ENCODE peak calls at places on chromosomes 1 and 21, in nine cellular contexts. V is body of pancreas, S is suprapubic skin, T is IMR-90, W is prostate gland, R is stomach, L is NB4, Z is right lobe of liver, B is adrenal gland. H is an unnamed sample.

GRCh38 chr1:116476321-116476720 is 94.5 kb downstream of the CD58 start:
- DNase-seq in V (no peak), S (no peak), T (no peak), W (peak), R (no peak), L (no peak), Z (no peak), B (no peak), H (no peak)

GRCh38 chr1:160747717-160748116 is 8.7 kb downstream of the SLAMF7 start:
- DNase-seq in V (no peak), S (no peak), T (no peak), W (no peak), R (no peak), L (no peak), Z (no peak), B (no peak), H (no peak)

GRCh38 chr1:221511797-221512196 is 230.1 kb downstream of the DUSP10 start:
- DNase-seq in V (no peak), S (no peak), T (no peak), W (no peak), R (no peak), L (no peak), Z (no peak), B (no peak), H (no peak)

GRCh38 chr1:202106340-202107284 is 16.1 kb upstream of the GPR37L1 start:
- DNase-seq in V (peak), S (no peak), T (no peak), W (no peak), R (peak), L (no peak), Z (no peak), B (peak), H (no peak)

GRCh38 chr1:38045431-38046332 is 911 bp downstream of the POU3F1 start:
- DNase-seq in V (peak), S (no peak), T (no peak), W (no peak), R (no peak), L (peak), Z (peak), B (peak), H (no peak)

GRCh38 chr1:55212349-55213028 is 2.7 kb downstream of the USP24 start:
- DNase-seq in V (no peak), S (no peak), T (no peak), W (no peak), R (no peak), L (peak), Z (no peak), B (no peak), H (no peak)

GRCh38 chr1:229859026-229859425 is 208.0 kb upstream of the GALNT2 start:
- DNase-seq in V (no peak), S (no peak), T (no peak), W (no peak), R (no peak), L (no peak), Z (no peak), B (no peak), H (no peak)

GRCh38 chr1:65200411-65200810 is 52.4 kb downstream of the AK4 start:
- DNase-seq in V (no peak), S (no peak), T (no peak), W (no peak), R (no peak), L (no peak), Z (no peak), B (no peak), H (no peak)

GRCh38 chr1:202192770-202193613 is 607 bp upstream of the LGR6 start:
- DNase-seq in V (peak), S (no peak), T (peak), W (peak), R (peak), L (peak), Z (peak), B (no peak), H (peak)

GRCh38 chr1:53470584-53470983 is 11.4 kb downstream of the DMRTB1 start:
- DNase-seq in V (no peak), S (no peak), T (no peak), W (no peak), R (no peak), L (no peak), Z (no peak), B (no peak), H (no peak)

GRCh38 chr1:12177156-12177998 is 10.6 kb downstream of the TNFRSF1B start:
- DNase-seq in V (no peak), S (no peak), T (no peak), W (no peak), R (no peak), L (no peak), Z (no peak), B (no peak), H (no peak)

GRCh38 chr1:60639287-60639686 is 443.1 kb upstream of the NFIA start:
- DNase-seq in V (no peak), S (no peak), T (no peak), W (no peak), R (no peak), L (no peak), Z (no peak), B (no peak), H (no peak)

GRCh38 chr1:23908453-23909341 is 4.5 kb downstream of the CNR2 start:
- DNase-seq in V (no peak), S (no peak), T (no peak), W (no peak), R (no peak), L (peak), Z (no peak), B (no peak), H (no peak)

GRCh38 chr1:41898191-41898713 is 20.5 kb downstream of the HIVEP3 start:
- DNase-seq in V (no peak), S (no peak), T (peak), W (no peak), R (no peak), L (peak), Z (peak), B (peak), H (no peak)

GRCh38 chr1:60573121-60573520 is 499.6 kb upstream of the C1orf87 start:
- DNase-seq in V (no peak), S (no peak), T (no peak), W (peak), R (no peak), L (no peak), Z (no peak), B (no peak), H (no peak)

DNA sequence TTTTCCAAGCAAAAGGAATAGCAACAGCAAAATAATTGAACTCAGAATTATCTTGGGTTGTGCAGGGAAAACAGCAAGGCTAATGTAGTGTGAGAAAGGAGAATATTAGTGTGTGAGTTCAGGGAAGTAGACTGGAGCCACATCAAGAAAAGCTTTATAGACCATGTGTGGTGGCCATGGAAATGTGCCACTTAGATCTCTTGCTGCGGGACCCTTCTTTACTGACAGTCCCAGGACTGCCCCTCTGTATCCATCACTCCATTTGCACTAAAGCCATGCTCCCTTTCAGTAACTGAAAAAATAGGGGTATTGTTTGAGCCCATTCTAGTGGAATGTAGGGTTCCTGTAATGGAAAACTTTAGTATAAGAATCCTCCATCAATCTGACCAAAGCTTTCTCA is 32.3 kb downstream of the SAMSN1 start:
- DNase-seq in V (no peak), S (no peak), T (no peak), W (no peak), R (no peak), L (no peak), Z (no peak), B (no peak), H (no peak)
- TF ChIP-seq POLR2A in V (no peak), S (no peak), T (no peak), W (no peak), R (no peak), L (no peak), Z (no peak), B (no peak), H (no peak)

GRCh38 chr1:111733183-111733995 is 5.8 kb downstream of the INKA2 start:
- DNase-seq in V (no peak), S (no peak), T (peak), W (no peak), R (no peak), L (peak), Z (peak), B (peak), H (peak)
- TF ChIP-seq POLR2A in V (no peak), S (no peak), T (peak), W (no peak), R (no peak), L (no peak), Z (no peak), B (no peak), H (no peak)

DNA sequence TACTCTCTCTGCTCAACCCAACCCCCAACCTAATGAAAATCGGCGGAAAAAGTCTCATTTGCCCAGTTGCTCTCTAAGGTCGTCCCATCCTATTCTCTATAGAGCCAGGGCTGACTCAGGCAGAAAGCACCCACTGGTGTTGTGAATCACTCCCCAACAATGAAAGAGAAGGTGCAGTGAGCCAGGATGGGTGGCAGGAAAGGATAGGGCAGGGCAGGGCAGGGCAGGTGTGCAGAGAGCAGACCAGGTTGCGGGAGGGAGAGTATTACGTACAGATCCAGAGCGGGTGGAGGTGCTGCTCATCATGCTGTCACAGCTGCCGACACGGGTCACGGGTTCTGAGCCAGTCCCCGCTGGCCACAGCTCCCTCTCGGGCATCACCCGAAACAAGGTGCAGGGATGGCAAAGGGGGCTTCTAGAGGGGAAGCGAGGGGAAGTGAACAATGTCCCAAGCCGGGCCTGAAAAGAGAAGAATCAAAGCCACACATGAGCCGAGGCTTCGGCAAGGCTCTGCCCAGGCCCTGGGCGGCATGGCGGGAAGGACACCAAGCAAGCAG is 5.3 kb downstream of the C1orf116 start:
- DNase-seq in V (no peak), S (no peak), T (peak), W (no peak), R (peak), L (no peak), Z (no peak), B (peak), H (peak)
- TF ChIP-seq POLR2A in V (no peak), S (no peak), T (no peak), W (peak), R (no peak), L (no peak), Z (no peak), B (no peak), H (no peak)

GRCh38 chr1:159473335-159473734 is 33.8 kb downstream of the OR10J1 start:
- DNase-seq in V (no peak), S (no peak), T (no peak), W (no peak), R (no peak), L (no peak), Z (no peak), B (no peak), H (no peak)
- TF ChIP-seq POLR2A in V (no peak), S (no peak), T (no peak), W (no peak), R (no peak), L (no peak), Z (no peak), B (no peak), H (no peak)

DNA sequence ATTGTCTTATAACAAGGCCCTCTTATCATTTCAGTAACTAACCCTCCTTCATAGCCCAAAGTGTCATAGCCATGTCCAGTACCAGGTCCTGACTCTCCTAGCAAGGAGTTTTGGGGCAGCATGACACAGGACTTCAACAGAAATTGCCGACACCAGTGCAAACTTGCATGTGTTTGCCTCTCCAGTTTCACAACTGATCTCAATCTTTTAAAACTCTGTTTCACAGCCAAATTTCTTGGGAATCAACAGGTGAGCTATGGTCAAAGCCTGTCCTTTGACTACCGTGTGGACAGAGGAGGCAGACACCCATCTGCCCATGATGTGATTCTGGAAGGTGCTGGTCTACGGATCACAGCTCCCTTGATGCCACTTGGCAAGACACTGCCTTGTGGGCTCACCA is 36.8 kb downstream of the LAMC2 start:
- DNase-seq in V (no peak), S (no peak), T (no peak), W (no peak), R (no peak), L (no peak), Z (no peak), B (no peak), H (no peak)
- TF ChIP-seq POLR2A in V (no peak), S (no peak), T (no peak), W (no peak), R (no peak), L (no peak), Z (no peak), B (no peak), H (no peak)

H was measured in H54.